ENCODE peak calls at places on chromosomes 11 and 22, in ten cellular contexts. Q is right cardiac atrium; C is CD8-positive, alpha-beta memory T cell; L is GM23338; F is effector memory CD4-positive, alpha-beta T cell; W is astrocyte; X is mammary epithelial cell; T is left lung; B is fibroblast of lung; Y is naive thymus-derived CD4-positive, alpha-beta T cell. S is an unnamed sample.

GRCh38 chr22:22756109-22756508 is 111.7 kb downstream of the GGTLC2 start:
- DNase-seq in Q (no peak), C (no peak), L (no peak), F (no peak), W (no peak), X (no peak), T (no peak), B (no peak), Y (no peak), S (no peak)

GRCh38 chr11:945986-946385 is 20.3 kb downstream of the AP2A2 start:
- DNase-seq in Q (no peak), C (no peak), L (peak; percentile 91), F (no peak), W (peak; percentile 47), X (no peak), T (no peak), B (peak; percentile 28), Y (no peak), S (no peak)

GRCh38 chr11:73752903-73753302 is 8.0 kb downstream of the RAB6A start:
- DNase-seq in Q (no peak), C (no peak), L (peak; percentile 26), F (no peak), W (no peak), X (no peak), T (peak; percentile 60), B (no peak), Y (no peak), S (no peak)

GRCh38 chr11:68935516-68936357 is 32.0 kb downstream of the IGHMBP2 start:
- DNase-seq in Q (no peak), C (no peak), L (no peak), F (no peak), W (no peak), X (no peak), T (no peak), B (no peak), Y (no peak), S (no peak)

GRCh38 chr11:116535954-116536353 is 236.8 kb downstream of the BUD13 start:
- DNase-seq in Q (no peak), C (no peak), L (peak; percentile 17), F (no peak), W (no peak), X (no peak), T (no peak), B (no peak), Y (no peak), S (no peak)

GRCh38 chr11:24588075-24588474 is 91.2 kb downstream of the LUZP2 start:
- DNase-seq in Q (no peak), C (no peak), L (no peak), F (no peak), W (peak; percentile 72), X (peak; percentile 22), T (no peak), B (peak; percentile 52), Y (no peak), S (peak; percentile 51)

GRCh38 chr22:43152355-43153071 is 1.2 kb downstream of the TSPO start:
- DNase-seq in Q (peak; percentile 82), C (peak; percentile 56), L (no peak), F (peak; percentile 39), W (peak; percentile 27), X (peak; percentile 68), T (peak; percentile 80), B (peak; percentile 51), Y (peak; percentile 64), S (peak; percentile 93)

GRCh38 chr22:22996511-22997261 is 73.6 kb upstream of the GNAZ start:
- DNase-seq in Q (no peak), C (no peak), L (no peak), F (no peak), W (no peak), X (no peak), T (no peak), B (no peak), Y (no peak), S (no peak)

GRCh38 chr11:120137187-120137610 is 714 bp downstream of the TRIM29 start:
- DNase-seq in Q (no peak), C (no peak), L (no peak), F (no peak), W (no peak), X (no peak), T (no peak), B (no peak), Y (no peak), S (no peak)

GRCh38 chr11:128802358-128802981 is 64.6 kb downstream of the KCNJ1 start:
- DNase-seq in Q (no peak), C (no peak), L (peak; percentile 83), F (no peak), W (no peak), X (peak; percentile 26), T (no peak), B (peak; percentile 15), Y (no peak), S (no peak)

GRCh38 chr11:35139883-35140282 is 912 bp downstream of the CD44 start:
- DNase-seq in Q (no peak), C (no peak), L (no peak), F (no peak), W (no peak), X (no peak), T (no peak), B (peak; percentile 34), Y (no peak), S (peak; percentile 62)

GRCh38 chr11:35138606-35138948 is 394 bp upstream of the CD44 start:
- DNase-seq in Q (no peak), C (no peak), L (peak; percentile 68), F (no peak), W (no peak), X (no peak), T (no peak), B (no peak), Y (no peak), S (no peak)

GRCh38 chr11:35136311-35136710 is 2.7 kb upstream of the CD44 start:
- DNase-seq in Q (no peak), C (no peak), L (no peak), F (no peak), W (no peak), X (no peak), T (no peak), B (no peak), Y (no peak), S (no peak)

GRCh38 chr11:35138949-35139881 is at the start of gene CD44:
- DNase-seq in Q (peak; percentile 70), C (peak; percentile 73), L (peak; percentile 71), F (peak; percentile 81), W (peak; percentile 80), X (peak; percentile 89), T (peak; percentile 87), B (peak; percentile 90), Y (peak; percentile 72), S (peak; percentile 89)

GRCh38 chr11:35138058-35138457 is 913 bp upstream of the CD44 start:
- DNase-seq in Q (no peak), C (no peak), L (no peak), F (no peak), W (peak; percentile 66), X (no peak), T (no peak), B (no peak), Y (no peak), S (no peak)
- H3K27me3 ChIP-seq in Q (no peaks in the 10 kb centered on the region), C (no peaks in the 10 kb centered on the region), L (peaks cover 55% of the 10 kb centered on the region), F (no peaks in the 10 kb centered on the region), W (no peaks in the 10 kb centered on the region), X (no peaks in the 10 kb centered on the region), T (no peaks in the 10 kb centered on the region), B (no peaks in the 10 kb centered on the region), Y (no peaks in the 10 kb centered on the region), S (no peaks in the 10 kb centered on the region)

GRCh38 chr11:134510171-134510570 is 98.1 kb upstream of the B3GAT1 start:
- DNase-seq in Q (no peak), C (no peak), L (no peak), F (no peak), W (no peak), X (no peak), T (no peak), B (no peak), Y (no peak), S (no peak)
- H3K27me3 ChIP-seq in Q (no peaks in the 10 kb centered on the region), C (no peaks in the 10 kb centered on the region), L (no peaks in the 10 kb centered on the region), F (no peaks in the 10 kb centered on the region), W (no peaks in the 10 kb centered on the region), X (no peaks in the 10 kb centered on the region), T (peaks cover 53% of the 10 kb centered on the region), B (no peaks in the 10 kb centered on the region), Y (no peaks in the 10 kb centered on the region), S (no peaks in the 10 kb centered on the region)

DNA sequence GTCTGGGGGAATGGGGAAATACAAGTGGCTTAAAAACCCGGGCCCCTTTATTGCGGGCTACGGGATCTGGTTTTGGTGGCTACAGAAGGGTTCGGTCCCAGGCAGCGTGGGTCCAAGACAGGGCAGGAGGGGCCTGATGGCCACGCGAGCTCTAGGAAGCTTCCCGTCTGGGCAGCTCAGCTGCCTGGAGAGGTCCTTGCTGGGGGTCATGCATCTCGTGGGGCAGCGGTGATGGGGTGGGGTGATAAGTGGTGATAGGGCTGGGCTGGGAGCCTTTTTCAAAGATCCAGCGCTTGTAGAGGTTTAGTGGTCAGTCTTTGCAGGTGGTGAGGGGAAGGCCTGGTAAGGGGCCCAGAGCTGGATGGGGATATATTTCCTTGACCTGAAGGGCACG is 806 bp downstream of the PHOX2A start:
- DNase-seq in Q (no peak), C (no peak), L (no peak), F (no peak), W (no peak), X (no peak), T (no peak), B (no peak), Y (no peak), S (no peak)
- H3K27me3 ChIP-seq in Q (no peaks in the 10 kb centered on the region), C (peaks cover 60% of the 10 kb centered on the region), L (peaks cover 99% of the 10 kb centered on the region), F (peaks cover 53% of the 10 kb centered on the region), W (peaks cover 71% of the 10 kb centered on the region), X (peaks cover 14% of the 10 kb centered on the region), T (peaks cover 95% of the 10 kb centered on the region), B (peaks cover 61% of the 10 kb centered on the region), Y (peaks cover 34% of the 10 kb centered on the region), S (peaks cover 58% of the 10 kb centered on the region)

DNA sequence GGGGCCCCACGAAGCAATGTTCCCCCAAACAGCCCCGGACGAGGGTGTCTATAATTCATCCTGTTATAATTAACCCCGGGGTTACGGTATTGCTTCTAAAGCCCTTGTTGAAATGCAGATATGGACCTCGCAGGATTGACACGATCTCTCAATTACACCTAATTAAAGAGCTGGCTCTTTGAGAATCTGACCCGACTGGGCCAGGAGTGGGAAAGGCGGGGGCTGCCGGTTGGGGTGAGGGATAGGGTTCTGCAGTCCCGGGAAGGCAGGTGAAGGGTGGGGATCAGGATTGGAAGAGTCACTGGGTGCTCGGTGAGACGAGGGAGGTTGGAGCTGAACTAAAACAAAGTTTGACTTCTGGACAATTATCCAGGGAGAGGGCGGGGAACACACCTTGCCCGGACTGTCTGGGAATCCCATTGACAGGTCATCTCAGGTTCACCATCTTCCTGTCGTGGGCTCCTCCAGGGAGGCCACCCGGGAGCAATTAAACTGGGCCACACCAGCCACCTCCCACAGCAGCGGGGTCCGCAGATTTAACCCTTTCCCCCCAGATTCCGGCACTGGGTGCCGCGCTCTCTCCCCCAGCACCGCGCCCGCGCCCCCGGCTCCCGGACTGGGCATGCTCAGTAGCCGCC is 368 bp upstream of the ELMOD1 start:
- DNase-seq in Q (no peak), C (no peak), L (peak; percentile 42), F (no peak), W (no peak), X (no peak), T (no peak), B (no peak), Y (peak; percentile 7), S (no peak)
- H3K27me3 ChIP-seq in Q (no peaks in the 10 kb centered on the region), C (peaks cover 25% of the 10 kb centered on the region), L (peaks cover 89% of the 10 kb centered on the region), F (peaks cover 43% of the 10 kb centered on the region), W (peaks cover 53% of the 10 kb centered on the region), X (peaks cover 14% of the 10 kb centered on the region), T (peaks cover 94% of the 10 kb centered on the region), B (peaks cover 5% of the 10 kb centered on the region), Y (peaks cover 35% of the 10 kb centered on the region), S (peaks cover 34% of the 10 kb centered on the region)